ENCODE peak calls at places on chromosomes 2 and 18, in nine cellular contexts. C, J, T, H, K, I, O, P and E are unnamed samples.

GRCh38 chr2:1784087-1784486 is 39.8 kb upstream of the PXDN start:
- DNase-seq in C (no peak), J (no peak), T (no peak), H (no peak), K (no peak), I (peak), O (no peak), P (no peak), E (peak)

GRCh38 chr18:51110073-51110797 is 80.2 kb downstream of the SMAD4 start:
- DNase-seq in C (peak), J (peak), T (no peak), H (peak), K (peak), I (peak), O (peak), P (peak), E (peak)

GRCh38 chr2:159137511-159138101 is 148.9 kb downstream of the WDSUB1 start:
- DNase-seq in C (peak), J (no peak), T (no peak), H (no peak), K (no peak), I (no peak), O (no peak), P (no peak), E (peak)

GRCh38 chr2:174577967-174578589 is 19.5 kb downstream of the WIPF1 start:
- DNase-seq in C (peak), J (no peak), T (no peak), H (no peak), K (no peak), I (no peak), O (peak), P (no peak), E (peak)

GRCh38 chr2:152925540-152926448 is 207.4 kb downstream of the ARL6IP6 start:
- DNase-seq in C (peak), J (no peak), T (no peak), H (peak), K (peak), I (no peak), O (peak), P (peak), E (peak)

GRCh38 chr2:219681301-219682290 is 54.2 kb downstream of the SLC4A3 start:
- DNase-seq in C (peak), J (no peak), T (no peak), H (no peak), K (no peak), I (peak), O (no peak), P (no peak), E (peak)

GRCh38 chr2:111216811-111217652 is 96.3 kb downstream of the BCL2L11 start:
- DNase-seq in C (no peak), J (no peak), T (no peak), H (no peak), K (no peak), I (no peak), O (no peak), P (no peak), E (no peak)

GRCh38 chr2:9558948-9559381 is 3.3 kb upstream of the ADAM17 start:
- DNase-seq in C (peak), J (no peak), T (peak), H (peak), K (no peak), I (peak), O (peak), P (no peak), E (peak)

GRCh38 chr18:41052625-41053024 is 902.4 kb upstream of the PIK3C3 start:
- DNase-seq in C (no peak), J (no peak), T (no peak), H (no peak), K (no peak), I (no peak), O (no peak), P (no peak), E (no peak)

GRCh38 chr18:70195852-70196434 is 9.5 kb downstream of the RTTN start:
- DNase-seq in C (peak), J (peak), T (no peak), H (no peak), K (peak), I (no peak), O (peak), P (peak), E (peak)

GRCh38 chr18:23406271-23406787 is 46.8 kb upstream of the RIOK3 start:
- DNase-seq in C (peak), J (no peak), T (no peak), H (no peak), K (no peak), I (no peak), O (peak), P (no peak), E (no peak)

GRCh38 chr2:178211460-178211859 is 17.1 kb downstream of the OSBPL6 start:
- DNase-seq in C (no peak), J (no peak), T (no peak), H (no peak), K (no peak), I (no peak), O (no peak), P (no peak), E (no peak)

GRCh38 chr2:144151405-144151804 is 368.5 kb downstream of the ZEB2 start:
- DNase-seq in C (no peak), J (no peak), T (no peak), H (no peak), K (no peak), I (no peak), O (no peak), P (no peak), E (no peak)

GRCh38 chr2:45571940-45572339 is 39.1 kb downstream of the SRBD1 start:
- DNase-seq in C (no peak), J (no peak), T (no peak), H (no peak), K (no peak), I (no peak), O (no peak), P (no peak), E (no peak)

GRCh38 chr18:26228562-26229260 is 2.5 kb downstream of the TAF4B start:
- DNase-seq in C (peak), J (no peak), T (no peak), H (no peak), K (no peak), I (no peak), O (no peak), P (no peak), E (no peak)

GRCh38 chr2:20267529-20267928 is 42.6 kb upstream of the SDC1 start:
- DNase-seq in C (no peak), J (no peak), T (no peak), H (no peak), K (no peak), I (no peak), O (no peak), P (no peak), E (no peak)

GRCh38 chr2:33426666-33427231 is 49.7 kb upstream of the RASGRP3 start:
- DNase-seq in C (peak), J (no peak), T (no peak), H (no peak), K (no peak), I (no peak), O (peak), P (peak), E (peak)

GRCh38 chr2:16662440-16662839 is 3.2 kb downstream of the CYRIA start:
- DNase-seq in C (no peak), J (no peak), T (no peak), H (peak), K (no peak), I (peak), O (no peak), P (peak), E (peak)

GRCh38 chr2:111662039-111662740 is 221.8 kb downstream of the ANAPC1 start:
- DNase-seq in C (peak), J (no peak), T (no peak), H (no peak), K (no peak), I (no peak), O (no peak), P (no peak), E (peak)

GRCh38 chr2:30373881-30374302 is 73.2 kb upstream of the LCLAT1 start:
- DNase-seq in C (peak), J (no peak), T (peak), H (no peak), K (no peak), I (peak), O (no peak), P (no peak), E (peak)

GRCh38 chr2:171248205-171248662 is 87.5 kb upstream of the TLK1 start:
- DNase-seq in C (no peak), J (no peak), T (no peak), H (no peak), K (no peak), I (no peak), O (no peak), P (no peak), E (no peak)
- H3K4me3 ChIP-seq in C (no peak), J (no peak), T (no peak), H (no peak), K (no peak), I (no peak), O (no peak), P (no peak), E (no peak)

GRCh38 chr2:188820576-188820975 is 153.6 kb upstream of the COL3A1 start:
- DNase-seq in C (no peak), J (no peak), T (no peak), H (no peak), K (no peak), I (no peak), O (no peak), P (no peak), E (no peak)
- TF ChIP-seq CTCF in C (no peak), J (no peak), T (no peak), H (no peak), K (no peak), I (no peak), O (no peak), P (no peak), E (no peak)

GRCh38 chr18:9612215-9612830 is 2.0 kb downstream of the PPP4R1 start:
- DNase-seq in C (peak), J (peak), T (no peak), H (no peak), K (peak), I (no peak), O (peak), P (peak), E (peak)
- H3K4me3 ChIP-seq in C (peak), J (no peak), T (peak), H (peak), K (no peak), I (no peak), O (peak), P (no peak), E (peak)

GRCh38 chr2:10879624-10880585 is 31.8 kb upstream of the KCNF1 start:
- DNase-seq in C (no peak), J (no peak), T (no peak), H (no peak), K (no peak), I (peak), O (no peak), P (no peak), E (no peak)
- TF ChIP-seq CTCF in C (peak), J (no peak), T (no peak), H (no peak), K (no peak), I (no peak), O (no peak), P (no peak), E (no peak)

GRCh38 chr2:238789317-238789806 is 58.5 kb upstream of the TWIST2 start:
- DNase-seq in C (no peak), J (no peak), T (peak), H (no peak), K (no peak), I (no peak), O (no peak), P (no peak), E (no peak)

GRCh38 chr2:238786379-238786778 is 61.5 kb upstream of the TWIST2 start:
- DNase-seq in C (no peak), J (no peak), T (peak), H (no peak), K (no peak), I (peak), O (no peak), P (no peak), E (no peak)

GRCh38 chr2:238786792-238787490 is 60.9 kb upstream of the TWIST2 start:
- DNase-seq in C (no peak), J (no peak), T (peak), H (no peak), K (no peak), I (peak), O (no peak), P (no peak), E (peak)

GRCh38 chr2:238785528-238785860 is 62.4 kb upstream of the TWIST2 start:
- DNase-seq in C (no peak), J (no peak), T (no peak), H (no peak), K (no peak), I (peak), O (no peak), P (no peak), E (no peak)

DNA sequence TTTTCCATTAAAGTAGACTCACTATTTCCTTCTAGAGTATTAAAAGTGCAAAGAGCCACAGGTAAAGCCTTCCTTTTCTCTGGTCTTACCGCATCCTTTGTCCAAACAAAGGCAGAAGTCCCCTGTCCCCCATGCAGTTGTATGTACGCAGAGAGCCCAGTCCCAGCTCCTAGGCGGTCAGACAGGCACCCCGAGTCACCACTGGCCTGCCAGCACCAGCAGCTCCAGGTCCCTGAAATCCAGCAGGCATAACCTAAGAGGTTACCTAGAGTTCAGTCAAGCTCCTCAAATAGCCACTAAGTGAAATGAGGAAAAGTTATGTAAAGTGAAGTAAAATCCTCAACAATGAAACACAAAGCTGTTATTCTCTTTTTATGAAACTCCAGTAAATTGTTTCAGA is 60.4 kb upstream of the TWIST2 start:
- DNase-seq in C (no peak), J (no peak), T (peak), H (no peak), K (no peak), I (peak), O (no peak), P (no peak), E (no peak)
- H3K4me3 ChIP-seq in C (no peak), J (no peak), T (peak), H (no peak), K (no peak), I (no peak), O (no peak), P (no peak), E (no peak)

DNA sequence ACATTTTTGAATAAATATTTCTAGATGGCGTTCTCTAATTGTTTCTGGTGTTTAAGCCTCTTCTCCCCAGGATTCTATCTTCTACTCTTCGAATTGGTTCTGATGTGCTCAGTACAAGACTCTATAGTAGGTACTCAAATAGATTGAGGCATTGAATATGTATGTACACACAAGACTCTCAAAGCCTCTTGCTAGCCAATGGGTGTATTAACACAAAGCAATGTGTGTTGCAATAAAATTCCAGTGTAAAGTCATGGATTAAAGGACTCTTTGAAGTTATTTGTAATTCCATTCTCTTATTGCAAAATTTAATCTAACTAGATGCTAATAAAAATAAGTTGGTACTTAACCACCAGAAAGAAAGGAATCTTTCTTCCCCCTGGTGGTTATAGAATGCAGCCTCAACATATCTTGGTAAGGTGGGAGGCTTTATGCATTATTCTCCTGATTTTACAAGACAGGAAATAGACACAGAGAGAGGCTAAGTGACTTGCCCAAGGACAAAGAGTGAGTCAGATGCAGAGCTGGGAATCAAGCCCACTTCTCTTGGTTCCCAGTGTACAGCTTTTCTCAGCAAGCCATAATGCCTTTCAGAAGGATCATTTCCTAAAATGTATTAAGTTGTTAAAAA is 18.1 kb downstream of the LRP1B start:
- DNase-seq in C (peak), J (no peak), T (peak), H (no peak), K (no peak), I (no peak), O (no peak), P (no peak), E (peak)
- TF ChIP-seq CTCF in C (peak), J (peak), T (peak), H (no peak), K (no peak), I (no peak), O (peak), P (no peak), E (peak)

DNA sequence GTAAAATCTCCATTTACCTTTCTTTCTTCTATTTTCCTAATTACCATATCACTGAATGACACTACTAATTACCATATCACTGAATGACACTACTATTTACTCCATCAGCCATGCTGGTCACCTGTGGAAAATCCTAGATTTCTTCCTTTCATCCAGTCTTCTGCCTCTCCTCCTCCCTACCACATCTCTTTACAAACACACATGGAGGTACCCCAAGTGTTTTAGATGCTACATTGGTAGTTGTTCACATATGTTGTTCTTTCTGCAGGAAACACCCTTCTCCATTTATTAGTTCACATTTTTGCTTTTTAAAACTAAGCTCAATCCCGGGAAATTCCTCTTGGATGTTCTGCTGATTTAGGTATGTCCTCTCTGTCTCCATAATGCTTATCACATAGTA is 134.0 kb downstream of the IKZF2 start:
- DNase-seq in C (no peak), J (no peak), T (no peak), H (no peak), K (no peak), I (no peak), O (no peak), P (no peak), E (no peak)
- H3K4me3 ChIP-seq in C (no peak), J (no peak), T (no peak), H (no peak), K (no peak), I (no peak), O (no peak), P (no peak), E (no peak)